ENCODE peak calls at places on chromosomes 11 and 22, in five cellular contexts. P, G, D, M and L are unnamed samples. For H3K4me1 and H3K27me3, the result is how much of the 10 kb centered on the place peaks cover.

GRCh38 chr22:46652930-46653331 is 32.7 kb downstream of the GRAMD4 start:
- DNase-seq in P (no peak), G (peak), D (no peak), M (no peak), L (no peak)

GRCh38 chr11:47616726-47617416 is 22.7 kb upstream of the C1QTNF4 start:
- DNase-seq in P (peak), G (peak), D (no peak), M (no peak), L (peak)

GRCh38 chr22:22702159-22702873 is 57.9 kb downstream of the GGTLC2 start:
- DNase-seq in P (no peak), G (no peak), D (no peak), M (no peak), L (no peak)

GRCh38 chr11:1755344-1756023 is 5.1 kb upstream of the IFITM10 start:
- DNase-seq in P (no peak), G (peak), D (no peak), M (no peak), L (peak)

GRCh38 chr11:121777056-121777455 is 324.3 kb upstream of the SORL1-AS1 start:
- DNase-seq in P (no peak), G (no peak), D (no peak), M (no peak), L (no peak)

GRCh38 chr22:46357186-46357500 is 21.6 kb downstream of the TRMU start:
- DNase-seq in P (no peak), G (no peak), D (no peak), M (no peak), L (peak)

GRCh38 chr11:76263657-76264056 is 57.4 kb upstream of the WNT11 start:
- DNase-seq in P (no peak), G (no peak), D (no peak), M (no peak), L (peak)

GRCh38 chr11:61514050-61514917 is 5.7 kb downstream of the LRRC10B start:
- DNase-seq in P (no peak), G (no peak), D (no peak), M (no peak), L (no peak)

GRCh38 chr11:122293298-122294023 is 177.4 kb upstream of the BLID start:
- DNase-seq in P (no peak), G (no peak), D (no peak), M (no peak), L (no peak)

GRCh38 chr11:27242591-27242990 is 120.4 kb downstream of the CCDC34 start:
- DNase-seq in P (no peak), G (no peak), D (no peak), M (no peak), L (no peak)

GRCh38 chr22:42742940-42743339 is 22.3 kb upstream of the A4GALT start:
- DNase-seq in P (no peak), G (peak), D (no peak), M (no peak), L (no peak)

GRCh38 chr11:122248130-122248529 is 132.1 kb upstream of the BLID start:
- DNase-seq in P (peak), G (no peak), D (peak), M (no peak), L (no peak)

GRCh38 chr11:11558826-11559225 is 63.0 kb downstream of the GALNT18 start:
- DNase-seq in P (no peak), G (no peak), D (no peak), M (no peak), L (no peak)
- H3K4me1 ChIP-seq in P (under half), G (under half), D (under half), M (under half), L (under half)

GRCh38 chr11:132205006-132205405 is 834.6 kb downstream of the NTM start:
- DNase-seq in P (no peak), G (no peak), D (no peak), M (no peak), L (no peak)
- H3K27me3 ChIP-seq in P (under half), G (under half), D (under half), M (under half), L (under half)

GRCh38 chr11:93784152-93784934 is at the start of gene MED17:
- DNase-seq in P (peak), G (peak), D (peak), M (peak), L (peak)
- H3K4me1 ChIP-seq in P (under half), G (under half), D (under half), M (under half), L (under half)

GRCh38 chr11:20205807-20206206 is 45.5 kb upstream of the DBX1 start:
- DNase-seq in P (no peak), G (no peak), D (no peak), M (no peak), L (no peak)
- H3K27me3 ChIP-seq in P (under half), G (half or more), D (under half), M (under half), L (under half)

GRCh38 chr22:32538516-32538915 is 63.9 kb downstream of the FBXO7 start:
- DNase-seq in P (no peak), G (no peak), D (no peak), M (no peak), L (no peak)
- H3K4me1 ChIP-seq in P (under half), G (half or more), D (under half), M (under half), L (under half)

DNA sequence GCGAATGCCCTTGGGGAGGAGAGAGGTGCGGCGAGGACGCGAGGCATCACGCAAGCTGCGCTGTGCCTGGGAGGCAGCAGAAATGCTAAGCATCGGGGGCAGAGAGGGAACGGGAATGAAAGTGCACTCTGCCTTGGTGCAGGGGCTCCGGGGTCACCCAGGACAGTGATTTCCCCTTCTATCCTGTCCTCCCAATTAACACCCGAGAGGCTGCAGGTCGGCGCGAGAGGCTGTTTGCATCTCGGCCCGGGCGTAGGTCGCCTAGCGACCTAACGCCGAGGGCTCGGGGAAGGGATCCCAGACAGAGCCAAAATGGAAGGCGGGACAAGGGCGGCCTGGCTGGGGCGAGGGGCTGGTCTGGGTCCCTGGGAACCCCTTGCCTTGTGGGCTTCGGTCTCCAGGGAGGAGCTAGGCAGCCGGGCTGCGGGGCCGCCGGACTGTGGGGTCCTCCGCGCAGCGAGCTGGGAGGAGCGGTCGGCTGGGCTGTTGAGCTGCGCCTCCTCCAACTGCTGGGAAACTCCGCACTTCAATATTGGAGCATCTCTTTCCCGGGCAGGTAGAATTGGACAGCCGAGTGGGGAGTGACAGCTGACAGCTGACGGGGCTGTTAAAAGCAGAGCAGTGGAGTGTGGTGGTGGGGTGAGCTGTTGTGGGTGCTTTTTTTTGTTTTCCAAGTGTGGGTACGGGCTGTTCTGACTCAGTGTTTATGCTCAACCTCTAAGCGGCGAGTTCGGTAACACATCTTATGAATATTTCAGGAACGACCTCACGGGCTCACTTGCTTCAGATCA is 694 bp downstream of the ELMOD1 start:
- DNase-seq in P (peak), G (no peak), D (no peak), M (no peak), L (peak)
- H3K27me3 ChIP-seq in P (under half), G (half or more), D (under half), M (under half), L (half or more)

GRCh38 chr11:92702771-92703170 is 266.7 kb upstream of the MTNR1B start:
- DNase-seq in P (no peak), G (no peak), D (no peak), M (no peak), L (no peak)
- H3K4me1 ChIP-seq in P (under half), G (under half), D (under half), M (under half), L (under half)